ENCODE peak calls at places on chromosomes 11 and 22, in seven cellular contexts. P is H1, T is HCT116, F is K562, A is HepG2, E is GM12878, W is SK-N-SH. N is an unnamed sample.

GRCh38 chr11:44851496-44851895 is 99.2 kb downstream of the TP53I11 start:
- DNase-seq in F (no peak), A (no peak), T (no peak), E (no peak), P (no peak), W (no peak), N (no peak)

GRCh38 chr11:2766166-2766565 is 66.4 kb upstream of the KCNQ1OT1 start:
- DNase-seq in P (no peak), T (no peak), W (no peak), A (no peak), F (no peak), E (no peak), N (no peak)

GRCh38 chr22:45994516-45995404 is 17.8 kb upstream of the WNT7B start:
- DNase-seq in E (no peak), P (peak; percentile 100), F (peak; percentile 71), T (no peak), A (no peak), W (peak; percentile 88), N (peak; percentile 33)

GRCh38 chr11:16280256-16280682 is 76.1 kb downstream of the SOX6 start:
- DNase-seq in F (peak; percentile 42), A (no peak), P (no peak), E (no peak), T (no peak), W (no peak), N (no peak)

GRCh38 chr11:76237914-76238313 is 31.6 kb upstream of the WNT11 start:
- DNase-seq in F (peak; percentile 62), E (no peak), P (no peak), A (peak; percentile 66), W (peak; percentile 43), T (peak; percentile 48), N (peak; percentile 47)

GRCh38 chr22:28874816-28875320 is 8.5 kb upstream of the ZNRF3 start:
- DNase-seq in P (no peak), F (no peak), E (no peak), T (no peak), W (no peak), A (no peak), N (no peak)

GRCh38 chr11:4466168-4466891 is 16.1 kb upstream of the OR52K1 start:
- DNase-seq in E (no peak), P (no peak), A (no peak), F (no peak), T (no peak), W (no peak), N (peak; percentile 11)

GRCh38 chr22:29209624-29209929 is 3.9 kb downstream of the EMID1 start:
- DNase-seq in F (no peak), T (no peak), W (no peak), P (no peak), E (no peak), A (no peak), N (peak; percentile 27)

GRCh38 chr11:96075532-96075959 is 151.6 kb upstream of the MTMR2 start:
- DNase-seq in W (no peak), P (no peak), A (no peak), E (peak; percentile 74), T (no peak), F (no peak), N (no peak)

GRCh38 chr11:69075421-69076128 is 26.8 kb downstream of the TPCN2 start:
- DNase-seq in T (peak; percentile 82), A (no peak), W (no peak), E (no peak), P (no peak), F (no peak), N (no peak)

GRCh38 chr11:72676874-72677341 is 2.7 kb upstream of the PDE2A start:
- DNase-seq in T (no peak), E (no peak), P (peak; percentile 94), W (no peak), A (peak; percentile 15), F (peak; percentile 96), N (peak; percentile 79)

GRCh38 chr11:9527481-9528140 is 45.9 kb upstream of the WEE1 start:
- DNase-seq in E (no peak), W (no peak), F (no peak), T (peak; percentile 22), P (no peak), A (no peak), N (no peak)

GRCh38 chr11:27977031-27977430 is 130.9 kb downstream of the KIF18A start:
- DNase-seq in T (peak; percentile 45), A (no peak), P (no peak), F (no peak), E (no peak), W (no peak), N (no peak)

GRCh38 chr22:27617214-27617881 is 184.2 kb downstream of the MN1 start:
- DNase-seq in P (no peak), W (no peak), T (no peak), A (no peak), F (no peak), E (no peak), N (no peak)

GRCh38 chr11:35878736-35879135 is 65.1 kb upstream of the LDLRAD3 start:
- DNase-seq in E (no peak), W (no peak), T (no peak), P (no peak), A (no peak), F (no peak), N (no peak)

GRCh38 chr11:134412508-134413333 is 679 bp upstream of the B3GAT1 start:
- DNase-seq in P (peak; percentile 75), W (peak; percentile 89), F (peak; percentile 31), E (no peak), A (no peak), T (no peak), N (no peak)

GRCh38 chr11:36253238-36253637 is 36.0 kb downstream of the COMMD9 start:
- DNase-seq in P (no peak), F (no peak), A (no peak), W (peak; percentile 88), E (no peak), T (no peak), N (no peak)

DNA sequence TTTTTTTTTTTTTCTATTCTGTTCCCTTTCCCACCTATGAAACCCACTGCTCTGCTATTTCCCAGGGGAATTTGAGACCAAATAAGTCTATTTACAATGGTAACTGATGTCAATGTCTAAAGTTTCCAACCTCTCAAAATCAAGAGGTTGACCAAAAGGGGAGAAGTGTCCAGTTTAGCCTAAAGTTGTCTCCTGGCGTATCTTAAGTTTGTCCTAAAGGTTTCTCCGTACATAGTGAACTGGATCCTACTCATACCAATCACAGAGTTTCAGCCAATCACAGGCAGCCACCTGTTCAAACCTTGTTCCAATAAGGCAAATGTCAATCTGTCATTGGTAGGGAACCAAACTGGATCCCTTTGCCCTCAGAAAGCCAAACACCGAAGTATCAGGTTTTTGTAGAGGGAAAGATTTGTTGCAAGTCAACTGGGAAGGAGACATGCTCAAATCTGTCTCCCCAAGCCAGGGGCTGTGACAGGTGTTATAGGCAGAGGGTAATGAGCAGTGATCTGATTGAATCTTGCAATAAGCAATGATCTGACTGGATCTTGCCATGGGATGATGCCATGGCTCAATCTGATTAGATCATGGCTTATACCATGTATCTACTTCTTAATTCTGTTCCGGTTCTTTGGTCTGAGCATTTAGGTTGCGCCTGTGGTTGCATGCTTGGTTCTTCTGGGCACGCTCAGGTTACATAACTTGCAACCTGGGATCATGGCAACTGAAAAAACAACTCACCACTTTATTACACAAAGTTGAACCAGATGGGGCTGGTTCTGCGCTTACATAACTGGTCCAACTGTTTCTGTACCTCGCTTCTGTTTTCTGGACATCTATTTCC is 1.1 kb upstream of the VPS37C start:
- DNase-seq in T (peak; percentile 82), W (peak; percentile 56), F (peak; percentile 63), P (no peak), E (no peak), A (peak; percentile 69), N (no peak)
- TF ChIP-seq YY1 in T (no peak), W (no peak), F (no peak), P (no peak), E (no peak), A (no peak), N (no peak)

GRCh38 chr11:19241260-19242183 is 777 bp upstream of the E2F8 start:
- DNase-seq in W (peak; percentile 89), T (no peak), F (peak; percentile 85), P (peak; percentile 83), E (no peak), A (no peak), N (no peak)

GRCh38 chr11:19240420-19241259 is at the start of gene E2F8:
- DNase-seq in A (peak; percentile 92), T (peak; percentile 93), W (peak; percentile 98), F (peak; percentile 97), E (peak; percentile 88), P (peak; percentile 96), N (peak; percentile 82)

GRCh38 chr11:19243143-19243542 is 2.4 kb upstream of the E2F8 start:
- DNase-seq in F (no peak), E (no peak), W (no peak), T (no peak), A (no peak), P (no peak), N (no peak)

GRCh38 chr11:19243601-19244000 is 2.9 kb upstream of the E2F8 start:
- DNase-seq in W (no peak), F (no peak), A (no peak), T (no peak), P (no peak), E (no peak), N (no peak)

GRCh38 chr11:19242184-19242932 is 1.6 kb upstream of the E2F8 start:
- DNase-seq in A (no peak), T (no peak), P (peak; percentile 63), E (no peak), W (no peak), F (no peak), N (no peak)
- TF ChIP-seq YY1 in A (no peak), T (no peak), P (no peak), E (no peak), W (no peak), F (no peak), N (no peak)

DNA sequence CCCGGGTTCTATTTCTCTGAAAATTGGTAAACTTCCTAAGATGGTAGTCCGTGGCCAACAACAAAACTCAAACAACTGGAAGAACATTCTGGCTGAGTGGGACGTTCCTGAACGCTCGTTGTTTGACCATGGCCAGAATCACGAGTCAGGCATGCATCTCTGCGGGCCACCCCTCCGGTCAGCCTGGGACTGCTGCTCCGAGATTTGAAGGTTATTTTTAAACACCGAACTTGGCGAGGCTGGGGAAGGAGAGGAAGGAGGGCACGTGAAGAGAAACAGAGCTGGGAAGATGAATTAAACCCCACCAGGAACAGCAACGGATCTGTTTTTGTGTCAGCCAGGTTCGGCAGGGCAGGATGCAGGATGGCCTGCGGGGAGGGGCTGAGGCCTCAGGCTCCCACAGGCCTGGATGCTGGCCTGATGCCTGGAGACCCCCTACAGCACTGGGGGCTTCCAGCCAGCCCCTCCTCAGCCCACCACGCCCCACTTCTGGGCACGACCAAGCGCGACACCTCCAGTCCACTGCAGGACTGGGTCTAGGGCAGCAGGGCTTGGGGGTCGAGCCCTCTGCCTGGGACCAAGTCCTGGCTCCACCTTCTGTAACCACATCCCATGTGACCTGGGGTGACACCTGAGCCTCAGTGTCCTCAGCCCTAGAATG is 5.1 kb downstream of the SHISAL1 start:
- DNase-seq in P (no peak), E (no peak), A (no peak), F (no peak), W (no peak), T (no peak), N (no peak)
- TF ChIP-seq YY1 in P (no peak), E (no peak), A (no peak), F (no peak), W (no peak), T (no peak), N (no peak)

DNA sequence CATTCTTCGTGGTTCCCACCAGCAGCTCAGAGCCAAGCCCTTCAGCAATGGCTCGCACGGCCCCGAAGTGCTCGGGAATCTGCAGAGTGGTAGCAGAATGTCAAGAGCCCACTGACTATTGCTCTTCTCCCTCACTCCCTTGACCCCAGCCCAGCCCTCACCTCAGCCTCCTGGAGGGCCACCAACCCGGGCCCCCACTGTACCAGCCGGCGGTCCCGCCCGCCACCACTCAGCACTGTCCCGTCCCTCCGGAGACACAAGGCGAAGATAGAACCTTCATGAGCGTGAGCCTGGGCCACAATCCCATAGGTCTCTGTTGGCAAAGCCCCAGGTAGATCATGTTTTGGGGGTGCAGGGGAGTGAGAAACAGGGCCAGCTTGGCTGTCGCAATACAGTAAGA is 4.2 kb upstream of the MTA2 start:
- DNase-seq in A (no peak), P (no peak), W (no peak), F (no peak), T (no peak), E (no peak), N (no peak)
- TF ChIP-seq YY1 in A (no peak), P (no peak), W (no peak), F (no peak), T (no peak), E (no peak), N (no peak)